ENCODE peak calls at places on chromosomes 2 and 18, in eight cellular contexts. T is A549, J is tibial nerve, G is prostate gland, P is stomach, K is testis, V is breast epithelium, O is IMR-90. A is an unnamed sample.

GRCh38 chr2:46230677-46231425 is 66.4 kb upstream of the EPAS1 start:
- DNase-seq in T (no peak), J (no peak), G (no peak), P (no peak), K (no peak), V (no peak), O (no peak), A (no peak)

GRCh38 chr2:188278388-188279092 is 13.1 kb upstream of the GULP1 start:
- DNase-seq in T (no peak), J (no peak), G (no peak), P (no peak), K (no peak), V (no peak), O (no peak), A (no peak)

GRCh38 chr18:63736856-63737255 is 34.1 kb downstream of the SERPINB11 start:
- DNase-seq in T (peak; percentile 8), J (no peak), G (no peak), P (no peak), K (no peak), V (no peak), O (peak; percentile 41), A (no peak)

GRCh38 chr2:84963692-84964405 is 7.1 kb upstream of the KCMF1 start:
- DNase-seq in T (no peak), J (no peak), G (no peak), P (no peak), K (no peak), V (no peak), O (peak; percentile 97), A (peak; percentile 75)

GRCh38 chr2:223725494-223725893 is 111.9 kb downstream of the AP1S3 start:
- DNase-seq in T (peak; percentile 93), J (peak; percentile 52), G (peak; percentile 58), P (peak; percentile 69), K (peak; percentile 86), V (peak; percentile 66), O (peak; percentile 99), A (no peak)

GRCh38 chr2:13791019-13791418 is 841.5 kb upstream of the LRATD1 start:
- DNase-seq in T (no peak), J (no peak), G (no peak), P (no peak), K (no peak), V (no peak), O (no peak), A (no peak)

GRCh38 chr2:74424139-74424992 is 2.8 kb downstream of the WDR54 start:
- DNase-seq in T (no peak), J (no peak), G (no peak), P (no peak), K (no peak), V (no peak), O (no peak), A (no peak)

GRCh38 chr2:73823916-73824523 is 4.7 kb upstream of the STAMBP start:
- DNase-seq in T (peak; percentile 50), J (peak; percentile 21), G (peak; percentile 43), P (no peak), K (peak; percentile 45), V (no peak), O (peak; percentile 91), A (no peak)

GRCh38 chr2:58638256-58638795 is 397.2 kb upstream of the FANCL start:
- DNase-seq in T (no peak), J (no peak), G (no peak), P (no peak), K (no peak), V (no peak), O (no peak), A (no peak)

GRCh38 chr2:238585836-238586821 is 159.4 kb downstream of the ASB1 start:
- DNase-seq in T (no peak), J (no peak), G (no peak), P (peak; percentile 22), K (no peak), V (peak; percentile 52), O (no peak), A (no peak)

GRCh38 chr18:79679552-79680099 is at the start of gene CTDP1:
- DNase-seq in T (peak; percentile 74), J (peak; percentile 77), G (peak; percentile 87), P (peak; percentile 96), K (peak; percentile 93), V (peak; percentile 91), O (peak; percentile 91), A (peak; percentile 93)

GRCh38 chr2:209458018-209458979 is 34.5 kb downstream of the MAP2 start:
- DNase-seq in T (no peak), J (no peak), G (no peak), P (no peak), K (no peak), V (no peak), O (no peak), A (no peak)

GRCh38 chr2:237697586-237698337 is 70.4 kb downstream of the LRRFIP1 start:
- DNase-seq in T (no peak), J (no peak), G (no peak), P (no peak), K (no peak), V (no peak), O (no peak), A (no peak)

GRCh38 chr2:153416071-153416470 is 62.5 kb downstream of the RPRM start:
- DNase-seq in T (no peak), J (no peak), G (no peak), P (no peak), K (no peak), V (no peak), O (no peak), A (no peak)

GRCh38 chr2:240991378-240992263 is 6.8 kb upstream of the SNED1 start:
- DNase-seq in T (peak; percentile 49), J (peak; percentile 83), G (peak; percentile 92), P (peak; percentile 90), K (peak; percentile 88), V (peak; percentile 91), O (peak; percentile 97), A (peak; percentile 54)

GRCh38 chr2:71962350-71962749 is 185.3 kb downstream of the CYP26B1 start:
- DNase-seq in T (no peak), J (no peak), G (no peak), P (no peak), K (no peak), V (no peak), O (no peak), A (no peak)
- H3K4me3 ChIP-seq in T (no peak overlapping the region), J (no peak overlapping the region), G (no peak overlapping the region), P (no peak overlapping the region), K (no peak overlapping the region), V (no peak overlapping the region), O (no peak overlapping the region), A (no peak overlapping the region)

DNA sequence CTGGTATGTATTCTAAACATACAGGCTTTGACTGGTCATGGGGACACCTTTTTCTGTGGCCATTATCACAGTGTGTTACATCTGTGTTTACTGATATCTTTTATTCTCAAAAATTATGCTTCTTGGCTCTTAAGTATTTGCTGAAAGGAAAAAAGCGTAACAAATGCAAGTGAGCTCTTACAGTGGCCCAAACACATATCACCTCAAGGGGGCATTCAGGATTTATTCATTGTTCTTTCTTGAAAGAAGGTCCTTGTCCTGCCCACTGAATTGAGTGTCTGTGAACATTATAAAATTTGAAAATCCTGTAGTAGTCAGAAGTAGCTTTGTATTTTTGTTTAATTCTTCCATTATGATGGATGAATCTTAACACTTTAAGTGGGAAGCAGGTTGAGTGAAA is 454.5 kb downstream of the XIRP2 start:
- DNase-seq in T (no peak), J (no peak), G (no peak), P (no peak), K (no peak), V (no peak), O (no peak), A (no peak)
- TF ChIP-seq CTCF in T (no peak), J (no peak), G (no peak), P (no peak), K (no peak), V (no peak), O (no peak), A (no peak)

GRCh38 chr2:26785431-26786206 is at the start of gene CENPA:
- DNase-seq in T (peak; percentile 100), J (peak; percentile 99), G (peak; percentile 97), P (peak; percentile 98), K (peak; percentile 99), V (peak; percentile 96), O (peak; percentile 100), A (peak; percentile 94)
- TF ChIP-seq POLR2A in T (peak; percentile 33), J (peak; percentile 15), G (peak; percentile 9), P (no peak), K (no peak), V (no peak), O (peak; percentile 41), A (no peak)

GRCh38 chr18:54713386-54713785 is 114.9 kb upstream of the RAB27B start:
- DNase-seq in T (no peak), J (no peak), G (no peak), P (no peak), K (no peak), V (no peak), O (no peak), A (no peak)

GRCh38 chr18:54712315-54712714 is 116.0 kb upstream of the RAB27B start:
- DNase-seq in T (no peak), J (no peak), G (no peak), P (no peak), K (no peak), V (no peak), O (peak; percentile 87), A (no peak)

GRCh38 chr18:54710519-54711281 is 117.6 kb upstream of the RAB27B start:
- DNase-seq in T (no peak), J (no peak), G (no peak), P (no peak), K (no peak), V (no peak), O (no peak), A (no peak)

GRCh38 chr18:54716586-54716985 is 111.7 kb upstream of the RAB27B start:
- DNase-seq in T (no peak), J (no peak), G (no peak), P (peak; percentile 40), K (no peak), V (no peak), O (no peak), A (no peak)

DNA sequence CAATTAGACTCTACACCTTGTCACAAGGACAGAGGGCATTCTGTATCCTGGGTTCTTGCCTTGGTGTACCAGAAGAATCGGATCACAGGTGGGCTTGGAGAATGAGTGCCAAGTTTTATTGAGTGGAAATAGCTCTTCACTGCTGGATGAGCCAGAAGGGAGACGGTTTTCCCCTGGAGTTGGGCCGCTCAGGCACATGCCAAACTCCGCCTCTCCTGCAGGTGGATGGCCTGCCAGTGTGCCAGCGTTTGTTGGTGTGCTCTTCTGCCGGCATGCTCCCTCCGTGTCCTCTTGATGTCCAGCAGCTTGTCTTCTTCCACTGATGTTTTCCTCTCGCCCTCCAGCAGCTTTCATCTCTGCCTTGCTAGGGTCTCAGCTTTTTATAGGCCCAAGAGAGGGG is 115.5 kb upstream of the RAB27B start:
- DNase-seq in T (no peak), J (no peak), G (no peak), P (no peak), K (no peak), V (peak; percentile 54), O (no peak), A (no peak)
- H3K4me3 ChIP-seq in T (no peak overlapping the region), J (no peak overlapping the region), G (no peak overlapping the region), P (no peak overlapping the region), K (no peak overlapping the region), V (no peak overlapping the region), O (no peak overlapping the region), A (no peak overlapping the region)

DNA sequence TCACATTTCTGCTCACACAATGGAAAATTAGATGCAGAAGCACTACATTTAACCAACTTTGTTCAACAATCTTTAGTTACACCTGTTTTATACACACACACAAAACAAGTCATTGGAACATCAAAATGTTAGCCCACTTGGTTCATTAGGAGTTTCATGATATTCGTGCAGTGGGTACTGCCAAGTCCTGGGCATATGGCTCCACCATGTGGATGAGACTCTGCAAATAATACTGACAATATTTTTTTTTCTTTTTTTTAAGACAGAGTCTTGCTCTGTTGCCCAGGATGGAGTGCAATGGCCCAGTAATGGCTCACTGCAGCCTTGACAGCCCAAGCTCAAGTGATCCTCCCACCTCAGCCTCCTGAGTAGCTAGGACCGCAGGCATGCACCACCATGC is 34.5 kb upstream of the GRB14 start:
- DNase-seq in T (no peak), J (no peak), G (no peak), P (no peak), K (no peak), V (no peak), O (no peak), A (no peak)
- TF ChIP-seq CTCF in T (peak; percentile 41), J (no peak), G (no peak), P (no peak), K (no peak), V (no peak), O (no peak), A (peak; percentile 4)